ENCODE peak calls at places on chromosomes 4 and X, in five cellular contexts. One of them, this sample, is unnamed. For H3K4me1, the result is how much of the 10 kb centered on the place peaks cover.

GRCh38 chr4:173367285-173367684 is 3.5 kb upstream of the SAP30 start:
- DNase-seq in heart left ventricle: no peak
- DNase-seq in breast epithelium: no peak
- DNase-seq in vagina: no peak
- DNase-seq in tibial nerve: no peak
- DNase-seq in this sample: no peak

GRCh38 chr4:24651266-24651665 is 66.9 kb upstream of the DHX15 start:
- DNase-seq in heart left ventricle: no peak
- DNase-seq in breast epithelium: no peak
- DNase-seq in vagina: no peak
- DNase-seq in tibial nerve: no peak
- DNase-seq in this sample: no peak

GRCh38 chr4:125750827-125751466 is 436.2 kb downstream of the FAT4 start:
- DNase-seq in heart left ventricle: peak
- DNase-seq in breast epithelium: no peak
- DNase-seq in vagina: no peak
- DNase-seq in tibial nerve: no peak
- DNase-seq in this sample: no peak

GRCh38 chr4:135144498-135144897 is 942.9 kb upstream of the PABPC4L start:
- DNase-seq in heart left ventricle: no peak
- DNase-seq in breast epithelium: no peak
- DNase-seq in vagina: no peak
- DNase-seq in tibial nerve: no peak
- DNase-seq in this sample: no peak

GRCh38 chr4:122747883-122748282 is 15.4 kb downstream of the BBS12 start:
- DNase-seq in heart left ventricle: no peak
- DNase-seq in breast epithelium: no peak
- DNase-seq in vagina: no peak
- DNase-seq in tibial nerve: no peak
- DNase-seq in this sample: no peak

GRCh38 chr4:121256346-121256745 is 92.2 kb upstream of the TNIP3 start:
- DNase-seq in heart left ventricle: no peak
- DNase-seq in breast epithelium: no peak
- DNase-seq in vagina: no peak
- DNase-seq in tibial nerve: no peak
- DNase-seq in this sample: no peak

GRCh38 chrX:130975947-130976346 is 72.9 kb upstream of the ENOX2 start:
- DNase-seq in heart left ventricle: no peak
- DNase-seq in breast epithelium: no peak
- DNase-seq in vagina: no peak
- DNase-seq in tibial nerve: no peak
- DNase-seq in this sample: no peak

GRCh38 chr4:15714616-15715015 is 11.8 kb downstream of the BST1 start:
- DNase-seq in heart left ventricle: peak
- DNase-seq in breast epithelium: no peak
- DNase-seq in vagina: no peak
- DNase-seq in tibial nerve: no peak
- DNase-seq in this sample: no peak

GRCh38 chr4:151581575-151581974 is 172.6 kb downstream of the FHIP1A start:
- DNase-seq in heart left ventricle: no peak
- DNase-seq in breast epithelium: no peak
- DNase-seq in vagina: no peak
- DNase-seq in tibial nerve: no peak
- DNase-seq in this sample: no peak

GRCh38 chrX:38654302-38654701 is 93.0 kb downstream of the TSPAN7 start:
- DNase-seq in heart left ventricle: no peak
- DNase-seq in breast epithelium: no peak
- DNase-seq in vagina: no peak
- DNase-seq in tibial nerve: no peak
- DNase-seq in this sample: no peak

GRCh38 chr4:24965627-24966026 is 52.8 kb upstream of the CCDC149 start:
- DNase-seq in heart left ventricle: no peak
- DNase-seq in breast epithelium: no peak
- DNase-seq in vagina: peak
- DNase-seq in tibial nerve: no peak
- DNase-seq in this sample: no peak

GRCh38 chr4:183321516-183321915 is 710 bp downstream of the CLDN24 start:
- DNase-seq in heart left ventricle: no peak
- DNase-seq in breast epithelium: no peak
- DNase-seq in vagina: no peak
- DNase-seq in tibial nerve: no peak
- DNase-seq in this sample: no peak

GRCh38 chr4:107845721-107846120 is 21.0 kb downstream of the SGMS2 start:
- DNase-seq in heart left ventricle: no peak
- DNase-seq in breast epithelium: no peak
- DNase-seq in vagina: no peak
- DNase-seq in tibial nerve: no peak
- DNase-seq in this sample: no peak

GRCh38 chr4:142353149-142353738 is 492.9 kb downstream of the INPP4B start:
- DNase-seq in heart left ventricle: no peak
- DNase-seq in breast epithelium: no peak
- DNase-seq in vagina: no peak
- DNase-seq in tibial nerve: no peak
- DNase-seq in this sample: no peak

GRCh38 chr4:185713731-185714130 is 98.3 kb downstream of the SORBS2 start:
- DNase-seq in heart left ventricle: no peak
- DNase-seq in breast epithelium: no peak
- DNase-seq in vagina: no peak
- DNase-seq in tibial nerve: no peak
- DNase-seq in this sample: no peak

GRCh38 chrX:65997978-65998717 is 41.7 kb downstream of the VSIG4 start:
- DNase-seq in heart left ventricle: no peak
- DNase-seq in breast epithelium: no peak
- DNase-seq in vagina: no peak
- DNase-seq in tibial nerve: no peak
- DNase-seq in this sample: peak
- TF ChIP-seq POLR2A in heart left ventricle: no peak
- TF ChIP-seq POLR2A in breast epithelium: no peak
- TF ChIP-seq POLR2A in vagina: no peak
- TF ChIP-seq POLR2A in tibial nerve: no peak
- TF ChIP-seq POLR2A in this sample: no peak

GRCh38 chr4:56843421-56843899 is 22.0 kb upstream of the SPINK2 start:
- DNase-seq in heart left ventricle: no peak
- DNase-seq in breast epithelium: no peak
- DNase-seq in vagina: no peak
- DNase-seq in tibial nerve: no peak
- DNase-seq in this sample: no peak
- TF ChIP-seq CTCF in heart left ventricle: no peak
- TF ChIP-seq CTCF in breast epithelium: no peak
- TF ChIP-seq CTCF in vagina: no peak
- TF ChIP-seq CTCF in tibial nerve: no peak
- TF ChIP-seq CTCF in this sample: no peak

GRCh38 chr4:73702796-73703287 is 37.5 kb upstream of the CXCL8 start:
- DNase-seq in heart left ventricle: no peak
- DNase-seq in breast epithelium: no peak
- DNase-seq in vagina: no peak
- DNase-seq in tibial nerve: no peak
- DNase-seq in this sample: no peak
- H3K4me1 ChIP-seq in heart left ventricle: under half
- H3K4me1 ChIP-seq in breast epithelium: under half
- H3K4me1 ChIP-seq in vagina: under half
- H3K4me1 ChIP-seq in tibial nerve: under half
- H3K4me1 ChIP-seq in this sample: under half

GRCh38 chr4:966266-967112 is 6.9 kb downstream of the DGKQ start:
- DNase-seq in heart left ventricle: peak
- DNase-seq in breast epithelium: no peak
- DNase-seq in vagina: no peak
- DNase-seq in tibial nerve: no peak
- DNase-seq in this sample: no peak

GRCh38 chr4:963276-964225 is 9.8 kb downstream of the DGKQ start:
- DNase-seq in heart left ventricle: no peak
- DNase-seq in breast epithelium: no peak
- DNase-seq in vagina: no peak
- DNase-seq in tibial nerve: no peak
- DNase-seq in this sample: no peak

GRCh38 chr4:964346-965025 is 8.9 kb downstream of the DGKQ start:
- DNase-seq in heart left ventricle: peak
- DNase-seq in breast epithelium: no peak
- DNase-seq in vagina: no peak
- DNase-seq in tibial nerve: no peak
- DNase-seq in this sample: no peak

GRCh38 chr4:965766-966134 is 7.6 kb downstream of the DGKQ start:
- DNase-seq in heart left ventricle: peak
- DNase-seq in breast epithelium: no peak
- DNase-seq in vagina: no peak
- DNase-seq in tibial nerve: no peak
- DNase-seq in this sample: no peak

GRCh38 chr4:965048-965765 is 8.2 kb downstream of the DGKQ start:
- DNase-seq in heart left ventricle: no peak
- DNase-seq in breast epithelium: no peak
- DNase-seq in vagina: no peak
- DNase-seq in tibial nerve: no peak
- DNase-seq in this sample: no peak
- TF ChIP-seq POLR2A in heart left ventricle: no peak
- TF ChIP-seq POLR2A in breast epithelium: no peak
- TF ChIP-seq POLR2A in vagina: no peak
- TF ChIP-seq POLR2A in tibial nerve: no peak
- TF ChIP-seq POLR2A in this sample: no peak

DNA sequence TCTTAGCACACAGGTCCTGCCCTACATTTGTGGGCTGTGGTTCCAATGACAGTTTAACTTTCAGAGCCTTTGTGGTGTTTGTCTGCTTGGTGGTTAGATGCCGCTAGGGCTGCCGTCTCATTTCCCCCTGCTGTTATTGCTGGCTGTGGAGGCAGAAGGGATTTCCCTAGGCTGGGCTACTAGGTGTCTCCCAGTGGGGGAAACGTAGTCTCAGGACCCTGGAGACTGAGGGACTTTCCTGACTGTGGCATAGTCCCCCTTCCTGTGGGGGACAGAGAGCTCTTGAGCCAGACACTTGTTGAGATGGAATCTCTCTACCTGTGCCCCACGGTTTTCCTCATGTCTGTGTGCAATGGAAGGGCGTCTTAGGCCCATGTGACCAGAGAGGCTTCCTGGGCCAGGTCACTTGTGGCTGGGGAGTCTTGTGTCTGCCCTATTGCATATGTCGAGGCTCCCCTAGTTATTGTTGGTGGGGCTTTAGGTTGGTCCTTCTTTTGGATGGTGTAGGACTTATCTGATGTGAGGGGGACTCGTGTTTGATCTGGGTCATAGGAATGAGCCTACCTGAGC is 68.2 kb downstream of the ARHGAP10 start:
- DNase-seq in heart left ventricle: no peak
- DNase-seq in breast epithelium: no peak
- DNase-seq in vagina: no peak
- DNase-seq in tibial nerve: no peak
- DNase-seq in this sample: no peak
- TF ChIP-seq CTCF in heart left ventricle: no peak
- TF ChIP-seq CTCF in breast epithelium: no peak
- TF ChIP-seq CTCF in vagina: no peak
- TF ChIP-seq CTCF in tibial nerve: no peak
- TF ChIP-seq CTCF in this sample: no peak

GRCh38 chr4:76611611-76612010 is 176.6 kb downstream of the SHROOM3 start:
- DNase-seq in heart left ventricle: no peak
- DNase-seq in breast epithelium: peak
- DNase-seq in vagina: no peak
- DNase-seq in tibial nerve: no peak
- DNase-seq in this sample: no peak
- H3K4me1 ChIP-seq in heart left ventricle: under half
- H3K4me1 ChIP-seq in breast epithelium: under half
- H3K4me1 ChIP-seq in vagina: under half
- H3K4me1 ChIP-seq in tibial nerve: under half
- H3K4me1 ChIP-seq in this sample: under half

DNA sequence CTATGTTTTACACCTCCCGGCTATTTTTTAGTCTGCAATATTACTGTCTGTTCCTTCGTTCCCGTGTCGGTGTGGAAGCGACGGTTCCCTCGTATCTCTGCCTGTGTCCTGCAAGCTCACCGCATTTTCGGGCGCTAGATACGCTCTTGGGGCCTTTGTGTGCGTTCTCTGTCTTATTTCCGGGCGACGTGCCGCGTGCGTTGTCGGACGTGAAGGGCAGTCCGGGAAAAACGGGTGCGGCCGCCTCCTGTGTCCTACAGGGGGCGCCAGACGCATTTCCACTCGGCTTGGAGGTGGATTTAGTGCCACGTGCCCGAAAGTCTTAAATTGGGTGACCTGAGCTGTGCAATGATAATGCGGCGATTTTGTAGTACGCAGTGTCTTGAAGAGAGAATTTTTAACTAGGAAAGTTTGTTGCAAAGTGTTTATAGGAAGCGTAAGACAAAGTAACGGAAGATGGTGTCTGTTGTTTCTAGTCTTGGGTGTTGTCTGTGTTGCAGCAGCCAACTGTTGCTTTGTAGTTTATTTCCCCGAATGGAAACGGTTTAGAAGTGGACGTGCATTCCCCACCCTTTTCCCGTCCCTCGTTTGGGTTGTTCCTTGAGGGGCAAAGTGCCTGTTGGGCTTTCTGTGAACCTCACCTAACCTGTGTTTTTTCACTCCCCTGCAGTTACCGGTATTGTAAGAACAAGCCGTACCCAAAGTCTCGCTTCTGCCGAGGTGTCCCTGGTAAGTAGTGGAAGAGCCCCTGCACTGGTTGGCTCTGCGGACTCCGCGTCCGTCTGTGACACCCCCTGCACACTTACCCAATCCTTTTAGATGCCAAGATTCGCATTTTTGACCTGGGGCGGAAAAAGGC is 720 bp downstream of the RPL10 start:
- DNase-seq in heart left ventricle: peak
- DNase-seq in breast epithelium: peak
- DNase-seq in vagina: no peak
- DNase-seq in tibial nerve: peak
- DNase-seq in this sample: peak
- TF ChIP-seq POLR2A in heart left ventricle: no peak
- TF ChIP-seq POLR2A in breast epithelium: no peak
- TF ChIP-seq POLR2A in vagina: no peak
- TF ChIP-seq POLR2A in tibial nerve: no peak
- TF ChIP-seq POLR2A in this sample: no peak

GRCh38 chr4:128220286-128221235 is 67.1 kb downstream of the PGRMC2 start:
- DNase-seq in heart left ventricle: no peak
- DNase-seq in breast epithelium: no peak
- DNase-seq in vagina: no peak
- DNase-seq in tibial nerve: no peak
- DNase-seq in this sample: no peak
- TF ChIP-seq CTCF in heart left ventricle: peak
- TF ChIP-seq CTCF in breast epithelium: peak
- TF ChIP-seq CTCF in vagina: no peak
- TF ChIP-seq CTCF in tibial nerve: no peak
- TF ChIP-seq CTCF in this sample: peak

DNA sequence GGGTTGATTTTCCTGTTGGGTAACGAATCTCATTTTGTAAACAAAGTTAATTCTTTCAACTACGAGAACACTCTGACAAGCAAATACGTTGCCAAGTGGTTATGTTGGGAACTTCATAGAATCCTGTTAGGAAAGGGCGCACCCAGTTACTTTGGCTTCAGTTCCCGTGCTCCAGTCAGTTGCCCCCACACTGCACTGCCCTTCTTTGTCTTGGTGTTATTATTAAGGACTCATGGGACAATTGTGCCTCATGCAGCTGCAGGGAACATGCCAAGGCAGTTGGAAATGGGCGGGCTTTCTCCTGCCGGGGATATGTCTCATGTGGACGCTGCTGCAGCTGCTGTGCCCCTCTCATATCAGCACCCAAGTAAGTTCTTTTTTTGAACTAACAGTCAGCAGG is 28.9 kb downstream of the OFD1 start:
- DNase-seq in heart left ventricle: peak
- DNase-seq in breast epithelium: peak
- DNase-seq in vagina: no peak
- DNase-seq in tibial nerve: peak
- DNase-seq in this sample: no peak
- H3K4me1 ChIP-seq in heart left ventricle: under half
- H3K4me1 ChIP-seq in breast epithelium: under half
- H3K4me1 ChIP-seq in vagina: under half
- H3K4me1 ChIP-seq in tibial nerve: under half
- H3K4me1 ChIP-seq in this sample: under half

GRCh38 chrX:119468186-119468929 is at the start of gene SLC25A5:
- DNase-seq in heart left ventricle: peak
- DNase-seq in breast epithelium: peak
- DNase-seq in vagina: peak
- DNase-seq in tibial nerve: peak
- DNase-seq in this sample: peak
- TF ChIP-seq POLR2A in heart left ventricle: peak
- TF ChIP-seq POLR2A in breast epithelium: peak
- TF ChIP-seq POLR2A in vagina: no peak
- TF ChIP-seq POLR2A in tibial nerve: peak
- TF ChIP-seq POLR2A in this sample: peak

This sample was measured in right lobe of liver.